ENCODE peak calls at places on chromosomes 4 and X, in eight cellular contexts. One of them, this sample, is unnamed.

GRCh38 chr4:61517144-61517543 is 317.0 kb downstream of the ADGRL3 start:
- DNase-seq in ACHN: no peak
- DNase-seq in NCI-H1694: no peak
- DNase-seq in memory B cell: no peak
- DNase-seq in Kasumi-1: no peak
- DNase-seq in choroid plexus epithelial cell: no peak
- DNase-seq in A673: no peak
- DNase-seq in C1 segment of cervical spinal cord: no peak
- DNase-seq in this sample: no peak

GRCh38 chr4:104860227-104861123 is 286.2 kb upstream of the TET2 start:
- DNase-seq in ACHN: peak
- DNase-seq in NCI-H1694: peak
- DNase-seq in memory B cell: peak
- DNase-seq in Kasumi-1: peak
- DNase-seq in choroid plexus epithelial cell: peak
- DNase-seq in A673: peak
- DNase-seq in C1 segment of cervical spinal cord: peak
- DNase-seq in this sample: no peak

GRCh38 chr4:123102897-123103489 is 180.6 kb upstream of the NUDT6 start:
- DNase-seq in ACHN: peak
- DNase-seq in NCI-H1694: no peak
- DNase-seq in memory B cell: no peak
- DNase-seq in Kasumi-1: peak
- DNase-seq in choroid plexus epithelial cell: peak
- DNase-seq in A673: peak
- DNase-seq in C1 segment of cervical spinal cord: no peak
- DNase-seq in this sample: no peak

GRCh38 chrX:71533514-71533849 is 578 bp downstream of the OGT start:
- DNase-seq in ACHN: no peak
- DNase-seq in NCI-H1694: no peak
- DNase-seq in memory B cell: no peak
- DNase-seq in Kasumi-1: no peak
- DNase-seq in choroid plexus epithelial cell: no peak
- DNase-seq in A673: no peak
- DNase-seq in C1 segment of cervical spinal cord: no peak
- DNase-seq in this sample: no peak

GRCh38 chrX:15242899-15243555 is 26.9 kb downstream of the ASB9 start:
- DNase-seq in ACHN: peak
- DNase-seq in NCI-H1694: peak
- DNase-seq in memory B cell: no peak
- DNase-seq in Kasumi-1: peak
- DNase-seq in choroid plexus epithelial cell: peak
- DNase-seq in A673: peak
- DNase-seq in C1 segment of cervical spinal cord: no peak
- DNase-seq in this sample: no peak

GRCh38 chr4:54099287-54099958 is 540 bp upstream of the GSX2 start:
- DNase-seq in ACHN: peak
- DNase-seq in NCI-H1694: no peak
- DNase-seq in memory B cell: no peak
- DNase-seq in Kasumi-1: no peak
- DNase-seq in choroid plexus epithelial cell: peak
- DNase-seq in A673: no peak
- DNase-seq in C1 segment of cervical spinal cord: no peak
- DNase-seq in this sample: no peak

GRCh38 chr4:87333267-87333666 is 10.6 kb upstream of the HSD17B13 start:
- DNase-seq in ACHN: no peak
- DNase-seq in NCI-H1694: no peak
- DNase-seq in memory B cell: no peak
- DNase-seq in Kasumi-1: no peak
- DNase-seq in choroid plexus epithelial cell: no peak
- DNase-seq in A673: no peak
- DNase-seq in C1 segment of cervical spinal cord: no peak
- DNase-seq in this sample: no peak

GRCh38 chr4:40563401-40563800 is 66.3 kb downstream of the RBM47 start:
- DNase-seq in ACHN: no peak
- DNase-seq in NCI-H1694: no peak
- DNase-seq in memory B cell: no peak
- DNase-seq in Kasumi-1: no peak
- DNase-seq in choroid plexus epithelial cell: peak
- DNase-seq in A673: no peak
- DNase-seq in C1 segment of cervical spinal cord: no peak
- DNase-seq in this sample: no peak

GRCh38 chr4:34417160-34417559 is 1827.2 kb downstream of the ARAP2 start:
- DNase-seq in ACHN: no peak
- DNase-seq in NCI-H1694: no peak
- DNase-seq in memory B cell: no peak
- DNase-seq in Kasumi-1: no peak
- DNase-seq in choroid plexus epithelial cell: peak
- DNase-seq in A673: no peak
- DNase-seq in C1 segment of cervical spinal cord: no peak
- DNase-seq in this sample: no peak

GRCh38 chrX:5726246-5726645 is 502.4 kb downstream of the NLGN4X start:
- DNase-seq in ACHN: no peak
- DNase-seq in NCI-H1694: no peak
- DNase-seq in memory B cell: no peak
- DNase-seq in Kasumi-1: no peak
- DNase-seq in choroid plexus epithelial cell: no peak
- DNase-seq in A673: peak
- DNase-seq in C1 segment of cervical spinal cord: peak
- DNase-seq in this sample: no peak

GRCh38 chr4:138202686-138203085 is 39.5 kb downstream of the SLC7A11 start:
- DNase-seq in ACHN: no peak
- DNase-seq in NCI-H1694: no peak
- DNase-seq in memory B cell: no peak
- DNase-seq in Kasumi-1: no peak
- DNase-seq in choroid plexus epithelial cell: no peak
- DNase-seq in A673: no peak
- DNase-seq in C1 segment of cervical spinal cord: no peak
- DNase-seq in this sample: no peak

GRCh38 chrX:53374222-53374820 is 48.1 kb downstream of the SMC1A start:
- DNase-seq in ACHN: peak
- DNase-seq in NCI-H1694: no peak
- DNase-seq in memory B cell: no peak
- DNase-seq in Kasumi-1: peak
- DNase-seq in choroid plexus epithelial cell: no peak
- DNase-seq in A673: no peak
- DNase-seq in C1 segment of cervical spinal cord: no peak
- DNase-seq in this sample: no peak

GRCh38 chr4:42914937-42915336 is 22.4 kb downstream of the GRXCR1 start:
- DNase-seq in ACHN: no peak
- DNase-seq in NCI-H1694: no peak
- DNase-seq in memory B cell: no peak
- DNase-seq in Kasumi-1: no peak
- DNase-seq in choroid plexus epithelial cell: no peak
- DNase-seq in A673: no peak
- DNase-seq in C1 segment of cervical spinal cord: no peak
- DNase-seq in this sample: no peak

GRCh38 chrX:9885150-9885549 is 82.0 kb upstream of the CLDN34 start:
- DNase-seq in ACHN: peak
- DNase-seq in NCI-H1694: peak
- DNase-seq in memory B cell: peak
- DNase-seq in Kasumi-1: peak
- DNase-seq in choroid plexus epithelial cell: peak
- DNase-seq in A673: peak
- DNase-seq in C1 segment of cervical spinal cord: peak
- DNase-seq in this sample: no peak

GRCh38 chr4:86916392-86916791 is 18.4 kb upstream of the AFF1 start:
- DNase-seq in ACHN: no peak
- DNase-seq in NCI-H1694: no peak
- DNase-seq in memory B cell: no peak
- DNase-seq in Kasumi-1: no peak
- DNase-seq in choroid plexus epithelial cell: no peak
- DNase-seq in A673: no peak
- DNase-seq in C1 segment of cervical spinal cord: no peak
- DNase-seq in this sample: no peak

GRCh38 chr4:18007625-18008024 is 13.9 kb downstream of the LCORL start:
- DNase-seq in ACHN: no peak
- DNase-seq in NCI-H1694: no peak
- DNase-seq in memory B cell: no peak
- DNase-seq in Kasumi-1: no peak
- DNase-seq in choroid plexus epithelial cell: no peak
- DNase-seq in A673: no peak
- DNase-seq in C1 segment of cervical spinal cord: no peak
- DNase-seq in this sample: no peak

GRCh38 chr4:153713840-153714239 is 29.8 kb downstream of the TLR2 start:
- DNase-seq in ACHN: no peak
- DNase-seq in NCI-H1694: no peak
- DNase-seq in memory B cell: no peak
- DNase-seq in Kasumi-1: no peak
- DNase-seq in choroid plexus epithelial cell: peak
- DNase-seq in A673: no peak
- DNase-seq in C1 segment of cervical spinal cord: no peak
- DNase-seq in this sample: no peak

GRCh38 chr4:109207060-109207459 is 95.4 kb downstream of the COL25A1 start:
- DNase-seq in ACHN: no peak
- DNase-seq in NCI-H1694: no peak
- DNase-seq in memory B cell: no peak
- DNase-seq in Kasumi-1: no peak
- DNase-seq in choroid plexus epithelial cell: peak
- DNase-seq in A673: peak
- DNase-seq in C1 segment of cervical spinal cord: no peak
- DNase-seq in this sample: no peak

GRCh38 chr4:60129740-60130139 is 1070.4 kb upstream of the ADGRL3 start:
- DNase-seq in ACHN: no peak
- DNase-seq in NCI-H1694: no peak
- DNase-seq in memory B cell: no peak
- DNase-seq in Kasumi-1: no peak
- DNase-seq in choroid plexus epithelial cell: peak
- DNase-seq in A673: no peak
- DNase-seq in C1 segment of cervical spinal cord: no peak
- DNase-seq in this sample: no peak

GRCh38 chr4:4994312-4995097 is 24.8 kb downstream of the CYTL1 start:
- DNase-seq in ACHN: no peak
- DNase-seq in NCI-H1694: no peak
- DNase-seq in memory B cell: no peak
- DNase-seq in Kasumi-1: no peak
- DNase-seq in choroid plexus epithelial cell: no peak
- DNase-seq in A673: no peak
- DNase-seq in C1 segment of cervical spinal cord: no peak
- DNase-seq in this sample: no peak

GRCh38 chrX:105098812-105099211 is 121.7 kb downstream of the TEX13A start:
- DNase-seq in ACHN: no peak
- DNase-seq in NCI-H1694: no peak
- DNase-seq in memory B cell: no peak
- DNase-seq in Kasumi-1: no peak
- DNase-seq in choroid plexus epithelial cell: no peak
- DNase-seq in A673: no peak
- DNase-seq in C1 segment of cervical spinal cord: no peak
- DNase-seq in this sample: no peak

GRCh38 chr4:139153411-139154133 is 23.4 kb downstream of the ELF2 start:
- DNase-seq in ACHN: no peak
- DNase-seq in NCI-H1694: no peak
- DNase-seq in memory B cell: no peak
- DNase-seq in Kasumi-1: no peak
- DNase-seq in choroid plexus epithelial cell: peak
- DNase-seq in A673: no peak
- DNase-seq in C1 segment of cervical spinal cord: no peak
- DNase-seq in this sample: no peak

GRCh38 chr4:183241322-183241640 is 78.8 kb downstream of the CLDN22 start:
- DNase-seq in ACHN: no peak
- DNase-seq in NCI-H1694: no peak
- DNase-seq in memory B cell: no peak
- DNase-seq in Kasumi-1: no peak
- DNase-seq in choroid plexus epithelial cell: peak
- DNase-seq in A673: no peak
- DNase-seq in C1 segment of cervical spinal cord: no peak
- DNase-seq in this sample: no peak

GRCh38 chr4:167555338-167556022 is 321.2 kb upstream of the SPOCK3 start:
- DNase-seq in ACHN: no peak
- DNase-seq in NCI-H1694: no peak
- DNase-seq in memory B cell: no peak
- DNase-seq in Kasumi-1: no peak
- DNase-seq in choroid plexus epithelial cell: peak
- DNase-seq in A673: no peak
- DNase-seq in C1 segment of cervical spinal cord: no peak
- DNase-seq in this sample: no peak

GRCh38 chr4:4362991-4363697 is 23.8 kb upstream of the NSG1 start:
- DNase-seq in ACHN: no peak
- DNase-seq in NCI-H1694: no peak
- DNase-seq in memory B cell: no peak
- DNase-seq in Kasumi-1: no peak
- DNase-seq in choroid plexus epithelial cell: no peak
- DNase-seq in A673: no peak
- DNase-seq in C1 segment of cervical spinal cord: no peak
- DNase-seq in this sample: no peak

GRCh38 chr4:4443821-4444220 is 56.9 kb downstream of the NSG1 start:
- DNase-seq in ACHN: peak
- DNase-seq in NCI-H1694: no peak
- DNase-seq in memory B cell: no peak
- DNase-seq in Kasumi-1: no peak
- DNase-seq in choroid plexus epithelial cell: peak
- DNase-seq in A673: no peak
- DNase-seq in C1 segment of cervical spinal cord: no peak
- DNase-seq in this sample: no peak

GRCh38 chr4:180281726-180282125 is 1961.5 kb upstream of the TENM3 start:
- DNase-seq in ACHN: no peak
- DNase-seq in NCI-H1694: no peak
- DNase-seq in memory B cell: no peak
- DNase-seq in Kasumi-1: no peak
- DNase-seq in choroid plexus epithelial cell: no peak
- DNase-seq in A673: peak
- DNase-seq in C1 segment of cervical spinal cord: no peak
- DNase-seq in this sample: no peak

GRCh38 chr4:44121210-44121609 is 327.4 kb downstream of the KCTD8 start:
- DNase-seq in ACHN: no peak
- DNase-seq in NCI-H1694: no peak
- DNase-seq in memory B cell: no peak
- DNase-seq in Kasumi-1: no peak
- DNase-seq in choroid plexus epithelial cell: peak
- DNase-seq in A673: no peak
- DNase-seq in C1 segment of cervical spinal cord: no peak
- DNase-seq in this sample: no peak

GRCh38 chrX:26922278-26922677 is 540.9 kb downstream of the PPP4R3C start:
- DNase-seq in ACHN: no peak
- DNase-seq in NCI-H1694: no peak
- DNase-seq in memory B cell: no peak
- DNase-seq in Kasumi-1: no peak
- DNase-seq in choroid plexus epithelial cell: peak
- DNase-seq in A673: no peak
- DNase-seq in C1 segment of cervical spinal cord: no peak
- DNase-seq in this sample: no peak

GRCh38 chr4:90113881-90114457 is 13.2 kb upstream of the CCSER1 start:
- DNase-seq in ACHN: no peak
- DNase-seq in NCI-H1694: no peak
- DNase-seq in memory B cell: no peak
- DNase-seq in Kasumi-1: no peak
- DNase-seq in choroid plexus epithelial cell: no peak
- DNase-seq in A673: no peak
- DNase-seq in C1 segment of cervical spinal cord: no peak
- DNase-seq in this sample: no peak

GRCh38 chrX:4831574-4831973 is 1118.1 kb upstream of the PRKX start:
- DNase-seq in ACHN: no peak
- DNase-seq in NCI-H1694: no peak
- DNase-seq in memory B cell: no peak
- DNase-seq in Kasumi-1: no peak
- DNase-seq in choroid plexus epithelial cell: no peak
- DNase-seq in A673: no peak
- DNase-seq in C1 segment of cervical spinal cord: no peak
- DNase-seq in this sample: no peak

GRCh38 chr4:130395871-130396270 is 1299.9 kb downstream of the C4orf33 start:
- DNase-seq in ACHN: no peak
- DNase-seq in NCI-H1694: no peak
- DNase-seq in memory B cell: no peak
- DNase-seq in Kasumi-1: no peak
- DNase-seq in choroid plexus epithelial cell: peak
- DNase-seq in A673: peak
- DNase-seq in C1 segment of cervical spinal cord: no peak
- DNase-seq in this sample: no peak

GRCh38 chr4:165784672-165785071 is 88.4 kb upstream of the TLL1 start:
- DNase-seq in ACHN: no peak
- DNase-seq in NCI-H1694: peak
- DNase-seq in memory B cell: no peak
- DNase-seq in Kasumi-1: no peak
- DNase-seq in choroid plexus epithelial cell: no peak
- DNase-seq in A673: no peak
- DNase-seq in C1 segment of cervical spinal cord: no peak
- DNase-seq in this sample: no peak

GRCh38 chrX:69152398-69152797 is 12.9 kb downstream of the PJA1 start:
- DNase-seq in ACHN: no peak
- DNase-seq in NCI-H1694: no peak
- DNase-seq in memory B cell: no peak
- DNase-seq in Kasumi-1: peak
- DNase-seq in choroid plexus epithelial cell: no peak
- DNase-seq in A673: peak
- DNase-seq in C1 segment of cervical spinal cord: no peak
- DNase-seq in this sample: no peak